ENCODE peak calls at places on chromosomes 5 and 9, in nine cellular contexts. Q is ovary, N is A673, S is dorsolateral prefrontal cortex, J is right cardiac atrium, R is testis, A is prostate gland, I is RWPE1, H is right lobe of liver. X is an unnamed sample.

GRCh38 chr5:68839019-68839552 is 254.7 kb upstream of the SLC30A5 start:
- DNase-seq in Q (no peak), N (no peak), S (no peak), J (no peak), R (no peak), A (peak), I (no peak), H (no peak), X (no peak)

GRCh38 chr5:151923865-151924264 is 786 bp downstream of the GLRA1 start:
- DNase-seq in Q (no peak), N (peak), S (no peak), J (no peak), R (no peak), A (no peak), I (peak), H (no peak), X (no peak)

GRCh38 chr9:118283488-118283887 is 579.3 kb downstream of the TLR4 start:
- DNase-seq in Q (no peak), N (no peak), S (no peak), J (no peak), R (no peak), A (no peak), I (no peak), H (no peak), X (no peak)

GRCh38 chr5:96264047-96264446 is 169.0 kb downstream of the PCSK1 start:
- DNase-seq in Q (no peak), N (no peak), S (no peak), J (no peak), R (no peak), A (no peak), I (no peak), H (no peak), X (no peak)

GRCh38 chr5:132510076-132510475 is 19.5 kb upstream of the IRF1 start:
- DNase-seq in Q (no peak), N (no peak), S (no peak), J (no peak), R (no peak), A (no peak), I (peak), H (no peak), X (peak)

GRCh38 chr9:4237748-4238511 is 61.9 kb downstream of the GLIS3 start:
- DNase-seq in Q (no peak), N (no peak), S (no peak), J (no peak), R (peak), A (no peak), I (no peak), H (no peak), X (no peak)

GRCh38 chr5:10599113-10599512 is 35.2 kb downstream of the ANKRD33B start:
- DNase-seq in Q (no peak), N (no peak), S (no peak), J (no peak), R (no peak), A (no peak), I (no peak), H (no peak), X (no peak)

GRCh38 chr9:19085295-19085694 is 17.4 kb downstream of the HAUS6 start:
- DNase-seq in Q (no peak), N (peak), S (no peak), J (no peak), R (no peak), A (no peak), I (peak), H (no peak), X (peak)

GRCh38 chr5:116947691-116948528 is 373.3 kb upstream of the SEMA6A start:
- DNase-seq in Q (peak), N (peak), S (peak), J (peak), R (peak), A (peak), I (peak), H (peak), X (peak)

GRCh38 chr9:113578279-113578865 is 114.8 kb downstream of the RGS3 start:
- DNase-seq in Q (no peak), N (no peak), S (no peak), J (peak), R (no peak), A (no peak), I (no peak), H (no peak), X (no peak)

GRCh38 chr9:117081641-117082317 is 333.1 kb downstream of the ASTN2 start:
- DNase-seq in Q (no peak), N (no peak), S (no peak), J (no peak), R (no peak), A (no peak), I (no peak), H (no peak), X (no peak)

GRCh38 chr5:13591621-13592020 is 352.9 kb downstream of the DNAH5 start:
- DNase-seq in Q (no peak), N (no peak), S (no peak), J (no peak), R (no peak), A (no peak), I (peak), H (no peak), X (peak)

GRCh38 chr5:122183098-122183794 is 53.9 kb downstream of the ZNF474 start:
- DNase-seq in Q (peak), N (peak), S (peak), J (peak), R (peak), A (peak), I (peak), H (no peak), X (no peak)

GRCh38 chr5:150700298-150700599 is 613 bp downstream of the RBM22 start:
- DNase-seq in Q (no peak), N (no peak), S (no peak), J (no peak), R (no peak), A (no peak), I (no peak), H (no peak), X (no peak)
- H3K27ac ChIP-seq in Q (peak), N (peak), S (peak), J (peak), R (peak), A (peak), I (peak), H (peak), X (no peak)

DNA sequence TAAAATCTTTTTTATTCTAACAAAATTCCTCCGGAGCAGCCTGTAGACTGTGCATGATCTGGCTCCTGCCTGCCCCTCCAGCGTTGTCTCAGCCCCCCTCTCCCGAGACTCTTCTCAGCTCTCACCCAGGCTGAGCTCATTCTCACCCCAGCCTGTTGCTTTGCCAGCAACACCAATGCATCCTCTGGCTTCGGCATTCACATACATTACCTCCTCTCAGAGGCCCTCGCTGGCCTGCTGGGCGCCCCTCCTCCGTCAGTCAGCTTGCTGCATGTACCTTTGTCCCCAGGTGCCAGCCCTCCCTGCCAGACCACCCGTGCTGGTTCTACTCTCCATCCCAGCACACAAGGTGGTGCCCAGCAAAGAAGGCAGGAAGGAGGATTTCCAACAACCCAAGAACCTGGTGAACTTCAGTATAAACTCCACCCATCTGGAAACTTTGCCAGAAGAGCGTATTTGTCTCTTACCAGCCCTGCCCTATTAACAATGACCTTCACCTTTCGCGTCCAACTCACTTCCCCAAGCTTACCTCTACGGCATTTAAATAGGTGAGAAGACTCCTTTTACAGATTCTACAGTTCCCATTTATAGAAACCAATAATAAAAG is 34.9 kb downstream of the MYO10 start:
- DNase-seq in Q (no peak), N (no peak), S (no peak), J (no peak), R (no peak), A (no peak), I (no peak), H (no peak), X (peak)
- H3K27ac ChIP-seq in Q (no peak), N (no peak), S (no peak), J (no peak), R (no peak), A (no peak), I (peak), H (no peak), X (no peak)

GRCh38 chr5:142816577-142816976 is 46.4 kb downstream of the ARHGAP26 start:
- DNase-seq in Q (no peak), N (peak), S (peak), J (peak), R (peak), A (no peak), I (no peak), H (no peak), X (no peak)

GRCh38 chr5:142815469-142815868 is 45.3 kb downstream of the ARHGAP26 start:
- DNase-seq in Q (no peak), N (no peak), S (no peak), J (peak), R (no peak), A (no peak), I (no peak), H (no peak), X (no peak)

GRCh38 chr5:142819292-142819691 is 49.1 kb downstream of the ARHGAP26 start:
- DNase-seq in Q (no peak), N (no peak), S (no peak), J (peak), R (no peak), A (no peak), I (no peak), H (no peak), X (no peak)

GRCh38 chr5:142817961-142818431 is 47.8 kb downstream of the ARHGAP26 start:
- DNase-seq in Q (no peak), N (no peak), S (no peak), J (peak), R (no peak), A (peak), I (no peak), H (peak), X (peak)

GRCh38 chr5:142817031-142817430 is 46.9 kb downstream of the ARHGAP26 start:
- DNase-seq in Q (no peak), N (no peak), S (no peak), J (no peak), R (no peak), A (no peak), I (no peak), H (no peak), X (no peak)
- H3K27ac ChIP-seq in Q (no peak), N (no peak), S (no peak), J (peak), R (peak), A (peak), I (peak), H (peak), X (peak)

DNA sequence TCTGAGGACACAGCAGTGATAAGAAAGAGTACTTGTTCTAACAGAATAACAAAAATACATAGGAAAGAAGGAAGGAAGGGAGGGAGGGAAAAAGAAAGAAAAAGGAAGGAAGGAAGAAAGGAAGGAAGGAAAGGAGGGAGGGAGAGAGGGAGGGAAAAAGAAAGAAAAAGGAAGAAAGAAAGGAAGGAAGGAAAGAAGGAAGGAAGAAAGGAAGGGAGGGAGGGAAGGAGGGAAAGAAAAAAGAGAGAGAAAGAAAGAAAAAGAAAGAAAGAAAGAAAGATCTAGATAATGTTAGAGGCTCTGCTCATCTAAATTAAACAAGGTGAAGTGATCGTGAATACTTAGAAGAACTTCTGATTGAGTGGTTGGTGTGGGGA is 29.8 kb downstream of the DUSP1 start:
- DNase-seq in Q (no peak), N (no peak), S (no peak), J (no peak), R (no peak), A (no peak), I (no peak), H (no peak), X (no peak)
- H3K27ac ChIP-seq in Q (no peak), N (peak), S (peak), J (peak), R (peak), A (peak), I (peak), H (no peak), X (peak)

GRCh38 chr9:68940620-68941019 is 73.3 kb downstream of the PRKACG start:
- DNase-seq in Q (no peak), N (no peak), S (no peak), J (no peak), R (no peak), A (no peak), I (no peak), H (no peak), X (no peak)
- H3K27ac ChIP-seq in Q (no peak), N (no peak), S (no peak), J (no peak), R (no peak), A (no peak), I (no peak), H (no peak), X (no peak)

DNA sequence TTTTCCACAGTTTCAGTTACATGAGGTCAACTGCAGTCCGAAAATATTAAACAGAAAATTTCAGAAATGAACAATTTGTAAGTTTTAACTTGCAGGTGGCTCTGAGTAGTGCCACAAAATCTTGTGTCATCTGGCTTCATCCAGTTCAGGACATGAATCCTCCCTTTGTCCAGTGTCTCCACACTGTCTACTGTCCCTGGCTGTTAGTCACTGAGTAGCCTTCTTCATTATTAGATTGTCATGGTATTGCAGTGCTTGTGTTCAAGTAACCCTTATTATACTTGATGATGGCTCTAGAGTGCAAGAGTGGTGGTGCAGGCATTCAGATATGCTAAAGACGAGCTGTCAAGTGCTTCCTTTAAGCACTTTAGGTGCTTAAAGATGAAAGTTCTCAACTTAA is 65.3 kb downstream of the CFAP95 start:
- DNase-seq in Q (no peak), N (no peak), S (no peak), J (no peak), R (no peak), A (no peak), I (no peak), H (no peak), X (no peak)
- H3K27ac ChIP-seq in Q (no peak), N (no peak), S (no peak), J (no peak), R (no peak), A (no peak), I (no peak), H (no peak), X (no peak)

DNA sequence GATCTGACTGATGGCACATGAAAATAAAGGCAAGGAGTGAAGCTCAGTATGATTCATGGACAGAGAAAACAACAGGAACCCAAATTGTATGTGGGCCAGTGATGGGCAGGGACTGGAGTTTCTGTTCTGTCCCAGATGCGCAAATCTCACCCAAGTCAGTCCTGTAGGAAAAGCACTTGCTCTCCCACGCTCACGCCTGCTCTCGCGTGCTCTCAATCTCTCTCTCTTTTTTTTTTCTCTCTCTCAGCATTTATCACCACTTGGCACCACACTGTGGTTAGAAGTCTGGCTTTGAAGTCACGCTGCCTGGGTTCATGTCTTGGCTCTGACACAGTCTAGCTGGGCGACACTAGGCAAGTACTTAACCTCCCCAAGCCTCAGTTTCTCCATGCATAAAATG is 106.5 kb upstream of the LRRTM2 start:
- DNase-seq in Q (no peak), N (no peak), S (no peak), J (no peak), R (no peak), A (no peak), I (no peak), H (no peak), X (no peak)
- H3K27ac ChIP-seq in Q (no peak), N (no peak), S (peak), J (no peak), R (no peak), A (no peak), I (no peak), H (no peak), X (no peak)

GRCh38 chr9:137423810-137424291 is 658 bp downstream of the NOXA1 start:
- DNase-seq in Q (peak), N (no peak), S (no peak), J (peak), R (no peak), A (no peak), I (peak), H (peak), X (peak)
- H3K27ac ChIP-seq in Q (peak), N (no peak), S (peak), J (peak), R (peak), A (peak), I (peak), H (peak), X (peak)

DNA sequence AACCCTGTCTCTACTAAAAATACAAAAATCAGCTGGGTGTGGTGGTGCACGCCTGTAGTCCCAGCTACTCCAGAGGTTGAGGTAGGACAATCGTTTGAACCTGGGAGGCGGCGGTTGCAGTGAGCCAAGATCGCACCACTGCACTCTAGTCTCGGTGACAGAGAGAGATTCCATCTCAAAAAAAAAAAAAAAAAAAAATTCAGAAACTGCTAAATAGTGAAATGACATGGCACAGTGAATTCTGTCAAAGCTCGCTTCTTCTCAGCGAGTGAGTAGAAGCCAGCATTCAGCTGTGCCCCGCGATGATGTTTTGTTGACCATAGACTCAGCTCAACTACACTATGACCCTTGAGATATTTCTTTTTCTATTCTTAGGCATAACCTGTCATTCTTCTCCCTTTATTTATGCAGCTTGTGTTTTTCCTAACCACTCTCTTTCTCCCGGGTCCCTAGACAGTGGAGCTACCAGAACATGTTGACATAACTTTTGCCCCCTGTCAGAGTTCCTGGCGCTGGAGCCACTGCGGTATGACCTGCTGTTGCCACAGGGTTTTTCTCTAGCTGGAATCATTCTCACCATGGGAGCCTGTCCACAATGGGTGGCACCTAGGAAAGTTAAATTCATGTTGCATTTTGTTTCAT is 13.5 kb upstream of the IQGAP2 start:
- DNase-seq in Q (no peak), N (no peak), S (no peak), J (no peak), R (no peak), A (no peak), I (no peak), H (peak), X (no peak)
- H3K27ac ChIP-seq in Q (no peak), N (no peak), S (no peak), J (no peak), R (no peak), A (no peak), I (no peak), H (peak), X (no peak)